ENCODE peak calls at places on chromosomes 3 and 15, in six cellular contexts. D is IMR-90, J is H1, T is H9, L is trophoblast cell, B is neuronal stem cell. Z is an unnamed sample.

GRCh38 chr3:71511037-71511436 is 72.5 kb downstream of the FOXP1 start:
- DNase-seq in D (peak; percentile 90), J (no peak), T (no peak), L (peak; percentile 69), B (no peak), Z (peak; percentile 81)

GRCh38 chr3:172201136-172201989 is 162.0 kb downstream of the FNDC3B start:
- DNase-seq in D (peak; percentile 98), J (no peak), T (no peak), L (peak; percentile 77), B (no peak), Z (peak; percentile 98)

GRCh38 chr3:53731934-53732624 is 114.1 kb downstream of the CHDH start:
- DNase-seq in D (no peak), J (no peak), T (no peak), L (no peak), B (no peak), Z (no peak)

GRCh38 chr3:30895329-30895728 is 868 bp upstream of the GADL1 start:
- DNase-seq in D (no peak), J (no peak), T (no peak), L (no peak), B (no peak), Z (no peak)

GRCh38 chr15:74817370-74817737 is 4.7 kb downstream of the LMAN1L start:
- DNase-seq in D (peak; percentile 16), J (no peak), T (peak; percentile 67), L (peak; percentile 92), B (no peak), Z (peak; percentile 14)

GRCh38 chr3:4501422-4501821 is 8.3 kb downstream of the ITPR1 start:
- DNase-seq in D (no peak), J (no peak), T (no peak), L (no peak), B (no peak), Z (no peak)

GRCh38 chr15:68313501-68314390 is 36.2 kb downstream of the FEM1B start:
- DNase-seq in D (no peak), J (no peak), T (peak; percentile 19), L (no peak), B (no peak), Z (no peak)

GRCh38 chr15:71962537-71962936 is 152.2 kb downstream of the NR2E3 start:
- DNase-seq in D (no peak), J (no peak), T (no peak), L (no peak), B (no peak), Z (no peak)

GRCh38 chr15:100732359-100733055 is 130.1 kb downstream of the ASB7 start:
- DNase-seq in D (peak; percentile 24), J (no peak), T (no peak), L (peak; percentile 83), B (no peak), Z (no peak)

GRCh38 chr3:171526146-171526545 is 65.9 kb upstream of the TNIK start:
- DNase-seq in D (peak; percentile 65), J (no peak), T (no peak), L (no peak), B (no peak), Z (peak; percentile 67)

GRCh38 chr15:67639591-67639990 is 97.1 kb downstream of the MAP2K5 start:
- DNase-seq in D (no peak), J (no peak), T (no peak), L (no peak), B (no peak), Z (no peak)

GRCh38 chr15:41878355-41878699 is 15.5 kb downstream of the SPTBN5 start:
- DNase-seq in D (no peak), J (no peak), T (no peak), L (no peak), B (no peak), Z (no peak)

GRCh38 chr3:142896996-142897395 is 8.1 kb upstream of the PCOLCE2 start:
- DNase-seq in D (no peak), J (no peak), T (no peak), L (peak; percentile 87), B (no peak), Z (no peak)

GRCh38 chr15:70355275-70355795 is 257.6 kb upstream of the TLE3 start:
- DNase-seq in D (no peak), J (no peak), T (no peak), L (no peak), B (no peak), Z (no peak)

GRCh38 chr3:143786229-143787199 is 61.8 kb downstream of the SLC9A9 start:
- DNase-seq in D (peak; percentile 17), J (no peak), T (no peak), L (no peak), B (no peak), Z (no peak)

GRCh38 chr15:29802411-29802810 is 19.9 kb downstream of the TJP1 start:
- DNase-seq in D (no peak), J (no peak), T (no peak), L (no peak), B (no peak), Z (no peak)

GRCh38 chr15:73851679-73852078 is 21.7 kb upstream of the TBC1D21 start:
- DNase-seq in D (peak; percentile 64), J (peak; percentile 50), T (peak; percentile 79), L (peak; percentile 79), B (peak; percentile 87), Z (peak; percentile 66)

GRCh38 chr3:71973337-71974030 is 188.5 kb upstream of the PROK2 start:
- DNase-seq in D (no peak), J (no peak), T (no peak), L (no peak), B (no peak), Z (no peak)

GRCh38 chr15:80645494-80646065 is 49.5 kb upstream of the ABHD17C start:
- DNase-seq in D (peak; percentile 46), J (no peak), T (no peak), L (no peak), B (no peak), Z (peak; percentile 12)

GRCh38 chr3:8854656-8855055 is 85.2 kb upstream of the OXTR start:
- DNase-seq in D (peak; percentile 65), J (no peak), T (no peak), L (no peak), B (no peak), Z (no peak)

GRCh38 chr3:56823984-56824703 is 22.4 kb upstream of the ARHGEF3 start:
- DNase-seq in D (no peak), J (no peak), T (no peak), L (no peak), B (no peak), Z (no peak)

GRCh38 chr3:56823421-56823926 is 21.7 kb upstream of the ARHGEF3 start:
- DNase-seq in D (no peak), J (no peak), T (no peak), L (peak; percentile 38), B (no peak), Z (no peak)

GRCh38 chr3:56829543-56829942 is 27.8 kb upstream of the ARHGEF3 start:
- DNase-seq in D (no peak), J (no peak), T (no peak), L (peak; percentile 31), B (no peak), Z (peak; percentile 15)

GRCh38 chr3:56825579-56826438 is 24.1 kb upstream of the ARHGEF3 start:
- DNase-seq in D (no peak), J (no peak), T (no peak), L (peak; percentile 55), B (no peak), Z (no peak)

GRCh38 chr3:56826831-56827722 is 25.3 kb upstream of the ARHGEF3 start:
- DNase-seq in D (peak; percentile 16), J (no peak), T (no peak), L (peak; percentile 66), B (no peak), Z (peak; percentile 46)
- H3K14ac ChIP-seq in D (no peak overlapping the region), J (no peak overlapping the region), T (no peak overlapping the region), L (no peak overlapping the region), B (no peak overlapping the region), Z (no peak overlapping the region)

GRCh38 chr3:23566499-23566898 is 239.3 kb upstream of the UBE2E1 start:
- DNase-seq in D (no peak), J (no peak), T (no peak), L (no peak), B (no peak), Z (no peak)
- H3K14ac ChIP-seq in D (no peak overlapping the region), J (no peak overlapping the region), T (no peak overlapping the region), L (no peak overlapping the region), B (no peak overlapping the region), Z (no peak overlapping the region)

DNA sequence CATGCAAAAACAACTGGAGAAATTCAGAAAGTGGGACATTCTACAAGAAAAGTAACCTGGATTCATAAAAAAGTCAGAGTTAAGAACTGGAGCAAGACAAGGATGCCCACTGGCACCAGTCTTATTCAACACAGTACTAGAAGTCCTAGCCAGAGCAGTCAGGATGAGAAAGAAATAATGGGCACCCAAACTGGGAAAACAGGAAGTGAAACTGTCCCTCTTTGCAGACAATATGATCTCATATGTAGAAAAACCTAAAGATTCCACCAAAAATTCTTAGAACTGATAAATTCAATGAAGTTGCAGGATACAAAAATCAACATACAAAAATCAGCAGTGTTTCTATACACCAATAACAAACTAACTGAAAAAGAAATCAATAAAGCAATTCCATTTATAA is 37.4 kb downstream of the TXNRD3 start:
- DNase-seq in D (no peak), J (no peak), T (no peak), L (no peak), B (no peak), Z (no peak)
- H3K14ac ChIP-seq in D (peak overlapping the region; percentile 48), J (no peak overlapping the region), T (no peak overlapping the region), L (no peak overlapping the region), B (no peak overlapping the region), Z (no peak overlapping the region)

DNA sequence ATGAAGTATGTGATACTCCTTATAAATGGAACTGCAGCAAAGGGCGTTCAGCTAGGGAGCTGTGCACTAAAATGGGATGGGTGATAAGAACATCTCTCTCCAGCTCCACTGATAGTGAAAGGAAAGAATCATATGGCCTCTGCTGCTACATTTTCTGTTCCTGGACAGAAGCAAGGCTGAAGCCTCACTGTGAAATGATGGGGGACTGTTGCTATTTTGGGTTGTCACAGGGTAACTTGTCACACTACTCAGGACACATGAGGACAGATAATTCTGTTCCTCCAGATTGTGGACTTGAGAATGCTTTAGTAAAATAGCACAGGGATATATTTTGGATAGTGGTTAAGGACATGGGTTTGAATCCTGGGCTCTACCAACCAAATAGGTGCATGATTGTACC is 423.6 kb downstream of the FHIT start:
- DNase-seq in D (no peak), J (no peak), T (no peak), L (no peak), B (no peak), Z (no peak)
- H3K14ac ChIP-seq in D (no peak overlapping the region), J (no peak overlapping the region), T (no peak overlapping the region), L (no peak overlapping the region), B (no peak overlapping the region), Z (no peak overlapping the region)

DNA sequence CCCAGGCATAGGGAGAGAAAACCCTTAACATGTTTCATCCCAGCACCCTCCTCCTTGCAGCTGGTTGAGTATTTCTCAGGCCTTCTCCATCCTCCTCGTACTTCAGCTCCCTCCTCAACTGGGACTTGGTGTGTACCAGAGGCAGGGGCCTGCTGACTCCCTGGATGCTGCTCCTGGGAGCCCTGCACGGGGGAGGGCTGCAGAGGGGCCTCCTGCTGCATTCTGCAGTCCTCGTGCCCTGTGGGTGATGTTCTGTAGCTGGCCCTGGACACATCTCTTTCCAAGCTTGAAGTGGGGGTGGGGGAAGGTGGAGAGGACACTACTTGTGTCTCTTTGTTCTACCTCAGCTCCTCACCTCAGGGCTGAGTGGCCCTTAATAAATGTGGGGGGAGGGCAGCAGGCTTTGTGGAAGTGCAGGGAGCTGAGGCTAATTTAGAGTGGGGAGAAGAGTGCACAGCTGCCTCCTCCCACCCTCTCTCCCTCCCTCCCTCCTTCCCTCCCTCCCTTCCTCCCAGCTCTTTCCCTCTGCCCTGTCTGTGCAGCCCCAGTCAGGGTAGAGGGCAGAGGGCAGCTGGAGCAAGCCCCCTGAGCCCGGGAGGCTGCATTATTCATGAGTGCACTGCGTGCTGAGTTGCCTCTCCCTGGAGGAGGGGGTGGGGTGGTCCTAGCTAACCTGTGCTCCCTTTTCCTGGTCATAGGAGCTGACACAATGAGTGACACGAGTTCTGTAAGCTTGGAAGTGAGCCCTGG is 3.7 kb upstream of the GRM2 start:
- DNase-seq in D (no peak), J (no peak), T (no peak), L (no peak), B (peak; percentile 43), Z (no peak)
- H3K14ac ChIP-seq in D (no peak overlapping the region), J (no peak overlapping the region), T (no peak overlapping the region), L (no peak overlapping the region), B (peak overlapping the region; percentile 48), Z (no peak overlapping the region)